ENCODE peak calls at places on chromosomes 5 and 9, in five cellular contexts. T is MM.1S; M is GM12891; H is RPMI7951; B is stimulated activated CD4-positive, alpha-beta T cell treated with anti-CD3 and anti-CD28 coated beads, Interleukin-4, amount 100 ng/mL, for 4 hours. Q is an unnamed sample.

GRCh38 chr5:1262381-1262780 is 32.5 kb downstream of the TERT start:
- DNase-seq in T (no peak), M (no peak), H (peak; percentile 4), B (no peak), Q (no peak)

GRCh38 chr9:36074870-36075532 is 38.3 kb downstream of the RECK start:
- DNase-seq in T (no peak), M (no peak), H (peak; percentile 72), B (no peak), Q (peak; percentile 45)

GRCh38 chr9:108186996-108187395 is 668.8 kb downstream of the ACTL7B start:
- DNase-seq in T (no peak), M (no peak), H (peak; percentile 64), B (no peak), Q (no peak)

GRCh38 chr5:6704361-6704851 is 8.8 kb upstream of the TENT4A start:
- DNase-seq in T (no peak), M (no peak), H (peak; percentile 91), B (no peak), Q (peak; percentile 77)

GRCh38 chr9:107438211-107439030 is 51.1 kb downstream of the KLF4 start:
- DNase-seq in T (no peak), M (no peak), H (peak; percentile 60), B (no peak), Q (no peak)

GRCh38 chr9:114289106-114289505 is 33.8 kb upstream of the ORM1 start:
- DNase-seq in T (no peak), M (no peak), H (no peak), B (peak; percentile 0), Q (no peak)

GRCh38 chr9:133761641-133762248 is 23.6 kb upstream of the SARDH start:
- DNase-seq in T (no peak), M (no peak), H (no peak), B (no peak), Q (no peak)

GRCh38 chr9:70049672-70050271 is 6.1 kb downstream of the MAMDC2 start:
- DNase-seq in T (no peak), M (no peak), H (peak; percentile 83), B (no peak), Q (no peak)

GRCh38 chr9:104961701-104962359 is 33.9 kb upstream of the ABCA1 start:
- DNase-seq in T (no peak), M (no peak), H (peak; percentile 5), B (no peak), Q (no peak)

GRCh38 chr5:138809391-138809790 is 56.2 kb downstream of the CTNNA1 start:
- DNase-seq in T (no peak), M (no peak), H (no peak), B (no peak), Q (no peak)

GRCh38 chr5:72673180-72673579 is 143.3 kb upstream of the TNPO1 start:
- DNase-seq in T (no peak), M (no peak), H (no peak), B (no peak), Q (no peak)

GRCh38 chr5:13976867-13977479 is 32.5 kb upstream of the DNAH5 start:
- DNase-seq in T (peak; percentile 16), M (no peak), H (peak; percentile 50), B (no peak), Q (no peak)

GRCh38 chr9:133114451-133114885 is 6.6 kb downstream of the RALGDS start:
- DNase-seq in T (no peak), M (no peak), H (peak; percentile 91), B (no peak), Q (no peak)

GRCh38 chr5:83891261-83891660 is 170.6 kb upstream of the HAPLN1 start:
- DNase-seq in T (no peak), M (no peak), H (no peak), B (no peak), Q (no peak)

GRCh38 chr5:151134228-151134627 is 23.4 kb downstream of the ANXA6 start:
- DNase-seq in T (peak; percentile 83), M (no peak), H (no peak), B (no peak), Q (no peak)

GRCh38 chr9:99259231-99259918 is 37.3 kb downstream of the SEC61B start:
- DNase-seq in T (peak; percentile 43), M (no peak), H (no peak), B (peak; percentile 37), Q (no peak)

GRCh38 chr9:82133973-82134372 is 145.4 kb downstream of the SPATA31D1 start:
- DNase-seq in T (no peak), M (no peak), H (no peak), B (no peak), Q (no peak)

GRCh38 chr5:83964235-83964634 is 243.6 kb upstream of the HAPLN1 start:
- DNase-seq in T (no peak), M (no peak), H (peak; percentile 82), B (no peak), Q (no peak)

GRCh38 chr9:17116400-17116837 is 18.4 kb upstream of the CNTLN start:
- DNase-seq in T (peak; percentile 32), M (no peak), H (peak; percentile 55), B (no peak), Q (no peak)

GRCh38 chr5:120366047-120366446 is 98.1 kb upstream of the PRR16 start:
- DNase-seq in T (no peak), M (no peak), H (peak; percentile 58), B (no peak), Q (no peak)

GRCh38 chr5:100270323-100270771 is 264.8 kb upstream of the FAM174A start:
- DNase-seq in T (no peak), M (no peak), H (no peak), B (no peak), Q (no peak)

GRCh38 chr9:38761999-38762398 is 42.1 kb upstream of the FAM240B start:
- DNase-seq in T (no peak), M (no peak), H (no peak), B (no peak), Q (no peak)

GRCh38 chr5:464843-465590 is 22.0 kb downstream of the EXOC3 start:
- DNase-seq in T (no peak), M (no peak), H (no peak), B (no peak), Q (no peak)

GRCh38 chr5:120778491-120779293 is 314.6 kb downstream of the PRR16 start:
- DNase-seq in T (no peak), M (no peak), H (peak; percentile 9), B (no peak), Q (peak; percentile 19)

GRCh38 chr5:39700523-39700922 is 275.7 kb upstream of the DAB2 start:
- DNase-seq in T (no peak), M (no peak), H (no peak), B (no peak), Q (no peak)

GRCh38 chr9:119289740-119290139 is 79.5 kb downstream of the BRINP1 start:
- DNase-seq in T (peak; percentile 61), M (peak; percentile 25), H (peak; percentile 46), B (no peak), Q (no peak)

GRCh38 chr9:136170291-136170901 is 34.5 kb downstream of the LHX3 start:
- DNase-seq in T (no peak), M (peak; percentile 91), H (no peak), B (peak; percentile 14), Q (no peak)

GRCh38 chr5:40224421-40224820 is 455.3 kb upstream of the PTGER4 start:
- DNase-seq in T (no peak), M (no peak), H (peak; percentile 60), B (no peak), Q (no peak)

GRCh38 chr9:127501821-127502343 is 50.6 kb downstream of the LRSAM1 start:
- DNase-seq in T (no peak), M (no peak), H (no peak), B (no peak), Q (no peak)

GRCh38 chr9:34437006-34437925 is 21.1 kb downstream of the FAM219A start:
- DNase-seq in T (peak; percentile 81), M (peak; percentile 59), H (peak; percentile 53), B (peak; percentile 53), Q (no peak)

GRCh38 chr9:131697097-131697496 is 42.8 kb downstream of the RAPGEF1 start:
- DNase-seq in T (no peak), M (no peak), H (no peak), B (no peak), Q (no peak)

GRCh38 chr5:143896981-143897380 is 85.0 kb downstream of the HMHB1 start:
- DNase-seq in T (no peak), M (no peak), H (peak; percentile 34), B (no peak), Q (no peak)

GRCh38 chr5:123086376-123087055 is 2.5 kb upstream of the PRDM6 start:
- DNase-seq in T (no peak), M (no peak), H (no peak), B (no peak), Q (no peak)

GRCh38 chr9:92048924-92049625 is 66.1 kb downstream of the SPTLC1 start:
- DNase-seq in T (no peak), M (no peak), H (peak; percentile 75), B (no peak), Q (no peak)

GRCh38 chr9:133519693-133520092 is 5.1 kb downstream of the MYMK start:
- DNase-seq in T (no peak), M (no peak), H (peak; percentile 47), B (no peak), Q (no peak)

GRCh38 chr9:700365-701282 is 140.9 kb upstream of the DMRT1 start:
- DNase-seq in T (peak; percentile 76), M (no peak), H (no peak), B (no peak), Q (no peak)

Q was measured in AG04449.